ENCODE peak calls at places on chromosomes 16 and 17, in six cellular contexts. D is HepG2, E is HCT116, C is K562, A is H1, Y is GM12878. P is an unnamed sample.

GRCh38 chr16:66091462-66091861 is 275.0 kb upstream of the CDH5 start:
- DNase-seq in Y (no peak), D (no peak), A (no peak), C (no peak), E (no peak), P (no peak)

GRCh38 chr17:62666061-62666800 is 38.8 kb downstream of the MRC2 start:
- DNase-seq in D (no peak), A (no peak), E (no peak), C (no peak), Y (no peak), P (no peak)

GRCh38 chr17:81794509-81794908 is 9.4 kb upstream of the GCGR start:
- DNase-seq in E (no peak), D (no peak), Y (no peak), A (no peak), C (no peak), P (no peak)

GRCh38 chr17:59634632-59635561 is 15.2 kb downstream of the CLTC start:
- DNase-seq in C (no peak), D (no peak), E (no peak), Y (no peak), A (no peak), P (no peak)

GRCh38 chr16:70432304-70432799 is 6.5 kb downstream of the ST3GAL2 start:
- DNase-seq in A (no peak), D (no peak), E (no peak), C (no peak), Y (no peak), P (no peak)

GRCh38 chr16:11691771-11692170 is 23.5 kb downstream of the SNN start:
- DNase-seq in D (no peak), E (no peak), Y (no peak), A (no peak), C (no peak), P (no peak)

GRCh38 chr17:17067277-17067676 is 25.0 kb downstream of the MPRIP start:
- DNase-seq in C (no peak), D (no peak), Y (no peak), A (no peak), E (no peak), P (no peak)

GRCh38 chr16:46763147-46763546 is 15.0 kb upstream of the MYLK3 start:
- DNase-seq in A (no peak), C (no peak), Y (no peak), D (no peak), E (no peak), P (no peak)

GRCh38 chr16:1347962-1348361 is 3.7 kb downstream of the TSR3 start:
- DNase-seq in E (no peak), A (no peak), C (no peak), Y (no peak), D (no peak), P (no peak)

GRCh38 chr17:57928898-57929297 is 26.3 kb downstream of the CUEDC1 start:
- DNase-seq in E (no peak), A (no peak), Y (no peak), C (no peak), D (no peak), P (no peak)

GRCh38 chr16:54374136-54374535 is 87.5 kb upstream of the IRX3 start:
- DNase-seq in A (no peak), Y (no peak), D (no peak), E (no peak), C (no peak), P (no peak)

GRCh38 chr16:87469186-87469585 is 23.6 kb downstream of the ZCCHC14 start:
- DNase-seq in E (no peak), Y (no peak), A (no peak), C (no peak), D (no peak), P (no peak)

GRCh38 chr16:87471278-87472141 is 21.3 kb downstream of the ZCCHC14 start:
- DNase-seq in Y (no peak), E (no peak), D (peak; percentile 81), C (no peak), A (no peak), P (no peak)

GRCh38 chr16:87468550-87468949 is 24.3 kb downstream of the ZCCHC14 start:
- DNase-seq in Y (no peak), A (no peak), D (no peak), C (no peak), E (no peak), P (no peak)

GRCh38 chr16:87472142-87472778 is 20.6 kb downstream of the ZCCHC14 start:
- DNase-seq in C (no peak), D (no peak), A (no peak), Y (no peak), E (no peak), P (no peak)

GRCh38 chr16:87470332-87470731 is 22.5 kb downstream of the ZCCHC14 start:
- DNase-seq in Y (no peak), A (no peak), E (no peak), C (no peak), D (no peak), P (no peak)
- H3K4me1 ChIP-seq in Y (no peaks in the 10 kb centered on the region), A (peaks cover 5% of the 10 kb centered on the region), E (peaks cover 13% of the 10 kb centered on the region), C (peaks cover 15% of the 10 kb centered on the region), D (peaks cover 85% of the 10 kb centered on the region), P (peaks cover 12% of the 10 kb centered on the region)

GRCh38 chr17:49229805-49230600 is 584 bp downstream of the PHOSPHO1 start:
- DNase-seq in C (no peak), E (no peak), D (no peak), Y (no peak), A (no peak), P (no peak)
- TF ChIP-seq ZNF274 in C (no peak), E (no peak), D (no peak), Y (no peak), A (no peak), P (no peak)

GRCh38 chr17:74164446-74165045 is 38.9 kb upstream of the RPL38 start:
- DNase-seq in E (no peak), D (no peak), A (no peak), Y (no peak), C (no peak), P (no peak)

GRCh38 chr17:74160656-74161500 is 42.6 kb upstream of the RPL38 start:
- DNase-seq in C (no peak), Y (no peak), A (no peak), E (no peak), D (no peak), P (no peak)

GRCh38 chr17:74163836-74164235 is 39.6 kb upstream of the RPL38 start:
- DNase-seq in D (no peak), A (no peak), C (no peak), E (no peak), Y (no peak), P (no peak)

GRCh38 chr17:74161501-74161850 is 42.0 kb upstream of the RPL38 start:
- DNase-seq in D (no peak), C (no peak), A (no peak), Y (no peak), E (no peak), P (no peak)

GRCh38 chr17:74163271-74163821 is 40.1 kb upstream of the RPL38 start:
- DNase-seq in Y (no peak), D (no peak), C (peak; percentile 79), E (no peak), A (no peak), P (no peak)
- H3K4me1 ChIP-seq in Y (no peaks in the 10 kb centered on the region), D (no peaks in the 10 kb centered on the region), C (peaks cover 12% of the 10 kb centered on the region), E (no peaks in the 10 kb centered on the region), A (no peaks in the 10 kb centered on the region), P (peaks cover 16% of the 10 kb centered on the region)

DNA sequence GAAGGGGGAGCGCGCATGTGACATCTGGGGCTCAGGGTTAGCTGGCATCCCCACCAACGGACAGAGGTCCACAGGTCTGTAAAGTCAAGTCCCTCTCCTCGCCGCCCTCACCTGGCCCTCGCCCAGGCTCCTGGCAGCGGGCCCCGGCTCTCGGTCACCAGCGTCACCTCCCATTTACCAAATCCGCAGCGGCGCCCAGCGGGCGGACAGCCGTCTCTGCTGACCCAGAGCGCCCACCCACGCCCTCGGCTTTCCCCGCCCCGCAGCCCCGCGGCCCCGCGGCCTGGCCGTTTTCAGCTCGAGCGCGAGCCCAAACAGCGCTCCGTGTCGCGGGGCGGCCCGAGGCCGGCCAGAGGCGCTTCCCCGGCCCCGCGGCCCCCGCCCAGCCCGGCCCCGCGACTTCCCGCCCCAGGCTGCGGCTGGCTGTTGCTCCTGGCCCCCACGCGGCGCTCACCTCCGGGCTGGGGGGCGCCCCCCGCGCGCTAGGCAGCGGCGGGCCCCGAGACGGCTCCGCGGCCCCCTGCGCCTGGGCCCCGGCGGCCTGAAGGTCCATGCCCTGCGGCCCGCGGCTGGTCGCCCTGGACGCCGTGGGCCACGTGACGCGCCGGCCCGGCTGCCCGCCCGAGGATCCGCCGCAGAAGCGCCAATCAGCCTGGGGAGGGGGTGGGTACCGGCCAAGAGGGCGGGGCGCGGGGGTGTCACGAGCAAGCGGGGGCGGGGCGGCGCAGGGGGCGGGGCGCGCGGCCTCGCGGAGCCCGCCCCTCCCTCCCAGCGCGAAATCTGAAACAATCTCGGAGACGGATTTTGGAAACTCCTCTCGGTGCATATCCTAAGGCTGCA is at the start of gene COPRS:
- DNase-seq in E (peak; percentile 54), D (peak; percentile 64), A (peak; percentile 25), C (peak; percentile 96), Y (no peak), P (peak; percentile 57)
- TF ChIP-seq ZNF274 in E (no peak), D (no peak), A (no peak), C (no peak), Y (no peak), P (no peak)

DNA sequence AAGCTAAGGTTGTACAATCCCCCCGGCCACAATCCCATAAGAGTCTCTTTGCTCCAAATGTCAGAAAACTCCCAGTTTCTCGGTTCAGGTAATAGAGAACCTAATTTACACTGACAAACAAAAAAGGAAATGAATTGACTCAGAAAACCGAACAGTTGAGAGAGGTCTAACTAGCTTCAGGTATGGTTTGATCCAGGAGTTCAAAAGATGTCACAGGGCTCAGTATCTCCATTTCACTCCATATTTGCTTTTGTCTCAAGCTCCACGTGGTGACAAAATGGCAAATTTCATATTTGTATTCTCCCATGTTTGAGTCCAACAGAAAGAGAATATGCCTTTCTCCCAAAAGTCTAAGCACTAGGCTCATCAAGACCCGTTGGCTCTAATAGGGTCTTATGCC is 117.4 kb downstream of the AXIN2 start:
- DNase-seq in C (no peak), A (no peak), D (no peak), E (no peak), Y (no peak), P (no peak)
- H3K4me1 ChIP-seq in C (no peaks in the 10 kb centered on the region), A (no peaks in the 10 kb centered on the region), D (peaks cover 23% of the 10 kb centered on the region), E (peaks cover 2% of the 10 kb centered on the region), Y (no peaks in the 10 kb centered on the region), P (peaks cover under 1% of the 10 kb centered on the region)

DNA sequence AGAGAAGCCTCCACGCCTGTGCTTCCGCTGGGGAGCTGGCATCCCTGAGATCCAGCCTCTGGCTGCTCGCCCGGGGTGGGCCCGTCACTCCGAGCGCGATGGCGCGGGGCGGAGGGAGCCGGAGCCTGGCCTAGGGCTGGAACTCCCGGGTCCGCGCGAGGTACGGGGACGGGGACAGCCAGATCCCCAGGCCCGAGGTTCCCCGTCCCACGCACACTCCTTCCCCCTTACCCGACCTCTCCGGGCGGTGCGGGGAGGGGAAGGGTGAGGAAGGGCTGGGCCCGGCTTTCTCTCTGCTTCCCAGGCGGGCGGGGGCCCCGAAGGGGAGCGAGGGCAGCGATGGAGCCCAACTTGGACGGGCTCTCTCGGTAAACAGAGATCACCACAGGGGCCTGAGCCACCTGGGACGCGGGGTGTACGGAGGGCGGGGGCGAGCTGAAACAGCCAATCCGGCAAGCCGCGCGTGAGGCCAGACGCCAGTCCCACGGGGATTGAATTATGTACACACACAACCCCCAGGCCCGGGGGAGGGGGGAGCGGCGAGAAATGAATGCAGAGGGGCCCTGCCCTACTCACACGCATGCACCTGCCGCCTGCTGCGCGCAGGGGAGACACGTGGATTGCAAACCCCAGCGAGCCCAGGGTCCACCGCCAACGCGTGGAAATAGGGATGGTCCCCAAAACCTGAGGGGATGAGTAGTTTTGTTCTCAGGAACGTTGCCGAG is at the start of gene SLC16A11:
- DNase-seq in C (no peak), A (no peak), E (no peak), D (no peak), Y (no peak), P (no peak)
- TF ChIP-seq ZNF274 in C (no peak), A (no peak), E (no peak), D (no peak), Y (no peak), P (no peak)

GRCh38 chr17:65015855-65016254 is 40.7 kb downstream of the GNA13 start:
- DNase-seq in E (no peak), D (peak; percentile 35), Y (no peak), A (no peak), C (no peak), P (no peak)
- H3K4me1 ChIP-seq in E (peaks cover 15% of the 10 kb centered on the region), D (peaks cover 38% of the 10 kb centered on the region), Y (peaks cover 25% of the 10 kb centered on the region), A (no peaks in the 10 kb centered on the region), C (no peaks in the 10 kb centered on the region), P (no peaks in the 10 kb centered on the region)

P was measured in NT2/D1.